ENCODE peak calls at places on chromosomes 11 and 22, in five cellular contexts. Y is iris pigment epithelial cell, J is naive B cell, T is spleen, C is astrocyte of the spinal cord. B is an unnamed sample.

GRCh38 chr11:17351510-17352176 is at the start of gene NCR3LG1:
- DNase-seq in Y (peak; percentile 86), J (peak; percentile 64), T (peak; percentile 91), C (peak; percentile 67), B (peak; percentile 91)

GRCh38 chr11:531826-532511 is 3.4 kb downstream of the HRAS start:
- DNase-seq in Y (no peak), J (no peak), T (no peak), C (no peak), B (no peak)

GRCh38 chr11:13663631-13664071 is 4.8 kb upstream of the FAR1 start:
- DNase-seq in Y (peak; percentile 64), J (no peak), T (no peak), C (peak; percentile 17), B (peak; percentile 29)

GRCh38 chr22:28819253-28820096 is 19.1 kb upstream of the XBP1 start:
- DNase-seq in Y (no peak), J (no peak), T (peak; percentile 50), C (no peak), B (no peak)

GRCh38 chr22:48098243-48098935 is 1335.9 kb downstream of the TBC1D22A start:
- DNase-seq in Y (no peak), J (peak; percentile 85), T (no peak), C (no peak), B (no peak)

GRCh38 chr11:105132716-105133511 is 6.7 kb downstream of the CARD18 start:
- DNase-seq in Y (peak; percentile 96), J (no peak), T (no peak), C (peak; percentile 65), B (peak; percentile 62)

GRCh38 chr22:27474112-27474571 is 327.4 kb downstream of the MN1 start:
- DNase-seq in Y (peak; percentile 47), J (no peak), T (no peak), C (peak; percentile 80), B (no peak)

GRCh38 chr22:46737105-46737975 is 712 bp downstream of the CERK start:
- DNase-seq in Y (peak; percentile 54), J (peak; percentile 59), T (peak; percentile 90), C (peak; percentile 47), B (peak; percentile 52)

GRCh38 chr11:109267293-109268095 is 154.5 kb upstream of the C11orf87 start:
- DNase-seq in Y (peak; percentile 3), J (no peak), T (no peak), C (peak; percentile 32), B (no peak)

GRCh38 chr11:75240381-75241035 is at the start of gene TPBGL:
- DNase-seq in Y (peak; percentile 6), J (no peak), T (peak; percentile 76), C (no peak), B (peak; percentile 16)

GRCh38 chr11:17762309-17762974 is 27.9 kb downstream of the KCNC1 start:
- DNase-seq in Y (no peak), J (no peak), T (no peak), C (no peak), B (no peak)

GRCh38 chr11:2777871-2778629 is 78.3 kb upstream of the KCNQ1OT1 start:
- DNase-seq in Y (no peak), J (no peak), T (peak; percentile 70), C (no peak), B (no peak)

GRCh38 chr11:14018441-14018840 is 55.9 kb downstream of the SPON1 start:
- DNase-seq in Y (no peak), J (no peak), T (no peak), C (no peak), B (no peak)

GRCh38 chr22:42688241-42688913 is 32.3 kb downstream of the A4GALT start:
- DNase-seq in Y (peak; percentile 92), J (no peak), T (no peak), C (peak; percentile 93), B (peak; percentile 97)

GRCh38 chr22:19554834-19555404 is 30.7 kb upstream of the CLDN5 start:
- DNase-seq in Y (peak; percentile 49), J (no peak), T (no peak), C (peak; percentile 37), B (no peak)

GRCh38 chr11:65280646-65281045 is 18.9 kb downstream of the POLA2 start:
- DNase-seq in Y (peak; percentile 44), J (no peak), T (no peak), C (no peak), B (no peak)

GRCh38 chr11:47688101-47688500 is 27.1 kb downstream of the AGBL2 start:
- DNase-seq in Y (no peak), J (no peak), T (no peak), C (no peak), B (no peak)

GRCh38 chr22:21710156-21710555 is 25.4 kb downstream of the YPEL1 start:
- DNase-seq in Y (no peak), J (no peak), T (no peak), C (no peak), B (peak; percentile 73)

GRCh38 chr11:62922653-62923371 is 1.6 kb upstream of the CHRM1 start:
- DNase-seq in Y (no peak), J (no peak), T (no peak), C (no peak), B (no peak)

GRCh38 chr11:10317776-10318526 is 13.1 kb downstream of the ADM start:
- DNase-seq in Y (no peak), J (peak; percentile 59), T (no peak), C (no peak), B (no peak)

GRCh38 chr11:126318642-126319373 is 14.9 kb downstream of the DCPS start:
- DNase-seq in Y (peak; percentile 98), J (no peak), T (no peak), C (peak; percentile 96), B (peak; percentile 94)